ENCODE peak calls at places on chromosomes 12 and 14, in six cellular contexts. One of them, this sample, is unnamed.
A peak's percentile ranks its signal among the peaks of the same experiment; 100 is the strongest.

GRCh38 chr12:118060301-118061010 is 523 bp downstream of the WSB2 start:
- DNase-seq in psoas muscle: peak; percentile 75
- DNase-seq in CD8-positive, alpha-beta T cell: peak; percentile 59
- DNase-seq in astrocyte: no peak
- DNase-seq in HCT116: no peak
- DNase-seq in Caco-2: peak; percentile 42
- DNase-seq in this sample: no peak

GRCh38 chr12:46494424-46494823 is 121.9 kb upstream of the SLC38A2 start:
- DNase-seq in HCT116: no peak
- DNase-seq in astrocyte: peak; percentile 89
- DNase-seq in CD8-positive, alpha-beta T cell: no peak
- DNase-seq in psoas muscle: no peak
- DNase-seq in Caco-2: no peak
- DNase-seq in this sample: peak; percentile 50

GRCh38 chr14:32370720-32371119 is 41.6 kb downstream of the AKAP6 start:
- DNase-seq in Caco-2: no peak
- DNase-seq in psoas muscle: no peak
- DNase-seq in CD8-positive, alpha-beta T cell: no peak
- DNase-seq in astrocyte: peak; percentile 82
- DNase-seq in HCT116: peak; percentile 10
- DNase-seq in this sample: peak; percentile 96

GRCh38 chr12:80001562-80001961 is 66.7 kb upstream of the PPP1R12A start:
- DNase-seq in CD8-positive, alpha-beta T cell: no peak
- DNase-seq in astrocyte: no peak
- DNase-seq in psoas muscle: no peak
- DNase-seq in Caco-2: no peak
- DNase-seq in HCT116: no peak
- DNase-seq in this sample: peak; percentile 45

GRCh38 chr12:44930972-44931600 is 55.0 kb upstream of the NELL2 start:
- DNase-seq in Caco-2: no peak
- DNase-seq in astrocyte: peak; percentile 34
- DNase-seq in CD8-positive, alpha-beta T cell: no peak
- DNase-seq in HCT116: peak; percentile 40
- DNase-seq in psoas muscle: no peak
- DNase-seq in this sample: peak; percentile 68

GRCh38 chr14:105582639-105583038 is 56.3 kb downstream of the TMEM121 start:
- DNase-seq in Caco-2: peak; percentile 31
- DNase-seq in CD8-positive, alpha-beta T cell: no peak
- DNase-seq in astrocyte: no peak
- DNase-seq in HCT116: no peak
- DNase-seq in psoas muscle: peak; percentile 23
- DNase-seq in this sample: peak; percentile 5

GRCh38 chr12:113002155-113002554 is 23.8 kb downstream of the OAS2 start:
- DNase-seq in Caco-2: no peak
- DNase-seq in astrocyte: no peak
- DNase-seq in HCT116: peak; percentile 4
- DNase-seq in CD8-positive, alpha-beta T cell: no peak
- DNase-seq in psoas muscle: no peak
- DNase-seq in this sample: no peak

GRCh38 chr12:97276198-97276580 is 186.4 kb upstream of the RMST start:
- DNase-seq in CD8-positive, alpha-beta T cell: no peak
- DNase-seq in psoas muscle: no peak
- DNase-seq in astrocyte: no peak
- DNase-seq in Caco-2: no peak
- DNase-seq in HCT116: no peak
- DNase-seq in this sample: no peak

GRCh38 chr14:88323086-88323519 is at the start of gene KCNK10:
- DNase-seq in Caco-2: no peak
- DNase-seq in HCT116: no peak
- DNase-seq in psoas muscle: no peak
- DNase-seq in astrocyte: peak; percentile 3
- DNase-seq in CD8-positive, alpha-beta T cell: no peak
- DNase-seq in this sample: no peak

GRCh38 chr12:131131808-131132117 is 178.1 kb downstream of the ADGRD1 start:
- DNase-seq in CD8-positive, alpha-beta T cell: peak; percentile 46
- DNase-seq in psoas muscle: no peak
- DNase-seq in HCT116: no peak
- DNase-seq in Caco-2: no peak
- DNase-seq in astrocyte: no peak
- DNase-seq in this sample: no peak

GRCh38 chr14:100330396-100330931 is 7.3 kb downstream of the SLC25A47 start:
- DNase-seq in Caco-2: no peak
- DNase-seq in psoas muscle: no peak
- DNase-seq in astrocyte: no peak
- DNase-seq in CD8-positive, alpha-beta T cell: no peak
- DNase-seq in HCT116: no peak
- DNase-seq in this sample: no peak

GRCh38 chr12:96810477-96810876 is 96.6 kb upstream of the NEDD1 start:
- DNase-seq in HCT116: no peak
- DNase-seq in astrocyte: peak; percentile 39
- DNase-seq in psoas muscle: no peak
- DNase-seq in CD8-positive, alpha-beta T cell: no peak
- DNase-seq in Caco-2: no peak
- DNase-seq in this sample: peak; percentile 79

GRCh38 chr14:80973918-80974317 is 18.5 kb downstream of the TSHR start:
- DNase-seq in Caco-2: no peak
- DNase-seq in HCT116: no peak
- DNase-seq in psoas muscle: no peak
- DNase-seq in astrocyte: peak; percentile 84
- DNase-seq in CD8-positive, alpha-beta T cell: no peak
- DNase-seq in this sample: no peak

GRCh38 chr12:54059668-54060067 is 6.0 kb downstream of the HOXC4 start:
- DNase-seq in astrocyte: no peak
- DNase-seq in Caco-2: no peak
- DNase-seq in psoas muscle: no peak
- DNase-seq in HCT116: no peak
- DNase-seq in CD8-positive, alpha-beta T cell: no peak
- DNase-seq in this sample: no peak

GRCh38 chr12:47236109-47236714 is 156.5 kb upstream of the AMIGO2 start:
- DNase-seq in HCT116: no peak
- DNase-seq in psoas muscle: no peak
- DNase-seq in astrocyte: peak; percentile 90
- DNase-seq in CD8-positive, alpha-beta T cell: no peak
- DNase-seq in Caco-2: no peak
- DNase-seq in this sample: peak; percentile 90

GRCh38 chr12:63930971-63931370 is 86.5 kb downstream of the SRGAP1 start:
- DNase-seq in CD8-positive, alpha-beta T cell: no peak
- DNase-seq in psoas muscle: no peak
- DNase-seq in astrocyte: peak; percentile 64
- DNase-seq in HCT116: no peak
- DNase-seq in Caco-2: no peak
- DNase-seq in this sample: peak; percentile 73

GRCh38 chr14:37122288-37122687 is 50.1 kb downstream of the SLC25A21 start:
- DNase-seq in Caco-2: no peak
- DNase-seq in psoas muscle: no peak
- DNase-seq in astrocyte: peak; percentile 95
- DNase-seq in HCT116: peak; percentile 12
- DNase-seq in CD8-positive, alpha-beta T cell: no peak
- DNase-seq in this sample: peak; percentile 97

GRCh38 chr12:71282020-71282419 is 124.2 kb upstream of the TSPAN8 start:
- DNase-seq in CD8-positive, alpha-beta T cell: no peak
- DNase-seq in psoas muscle: no peak
- DNase-seq in HCT116: no peak
- DNase-seq in astrocyte: no peak
- DNase-seq in Caco-2: no peak
- DNase-seq in this sample: no peak

GRCh38 chr14:25042362-25043299 is 7.3 kb downstream of the STXBP6 start:
- DNase-seq in psoas muscle: no peak
- DNase-seq in CD8-positive, alpha-beta T cell: no peak
- DNase-seq in Caco-2: peak; percentile 55
- DNase-seq in HCT116: no peak
- DNase-seq in astrocyte: peak; percentile 42
- DNase-seq in this sample: no peak

GRCh38 chr14:35911097-35911496 is 85.0 kb downstream of the BRMS1L start:
- DNase-seq in astrocyte: no peak
- DNase-seq in Caco-2: no peak
- DNase-seq in psoas muscle: no peak
- DNase-seq in HCT116: no peak
- DNase-seq in CD8-positive, alpha-beta T cell: no peak
- DNase-seq in this sample: no peak

GRCh38 chr14:98909251-98909944 is 362.6 kb downstream of the BCL11B start:
- DNase-seq in astrocyte: peak; percentile 72
- DNase-seq in Caco-2: no peak
- DNase-seq in CD8-positive, alpha-beta T cell: no peak
- DNase-seq in psoas muscle: no peak
- DNase-seq in HCT116: peak; percentile 89
- DNase-seq in this sample: peak; percentile 91

GRCh38 chr12:105804591-105805265 is 334.0 kb downstream of the NUAK1 start:
- DNase-seq in psoas muscle: no peak
- DNase-seq in Caco-2: no peak
- DNase-seq in HCT116: no peak
- DNase-seq in CD8-positive, alpha-beta T cell: no peak
- DNase-seq in astrocyte: no peak
- DNase-seq in this sample: no peak
- H3K4me3 ChIP-seq in psoas muscle: no peak overlapping the region
- H3K4me3 ChIP-seq in Caco-2: no peak overlapping the region
- H3K4me3 ChIP-seq in HCT116: no peak overlapping the region
- H3K4me3 ChIP-seq in CD8-positive, alpha-beta T cell: no peak overlapping the region
- H3K4me3 ChIP-seq in astrocyte: no peak overlapping the region
- H3K4me3 ChIP-seq in this sample: no peak overlapping the region

GRCh38 chr14:103071544-103072251 is 12.3 kb upstream of the LBHD2 start:
- DNase-seq in CD8-positive, alpha-beta T cell: no peak
- DNase-seq in psoas muscle: no peak
- DNase-seq in Caco-2: no peak
- DNase-seq in HCT116: no peak
- DNase-seq in astrocyte: no peak
- DNase-seq in this sample: peak; percentile 62

GRCh38 chr14:103073367-103073875 is 10.6 kb upstream of the LBHD2 start:
- DNase-seq in psoas muscle: no peak
- DNase-seq in astrocyte: no peak
- DNase-seq in Caco-2: no peak
- DNase-seq in CD8-positive, alpha-beta T cell: no peak
- DNase-seq in HCT116: no peak
- DNase-seq in this sample: no peak

GRCh38 chr14:103070971-103071542 is 13.0 kb upstream of the LBHD2 start:
- DNase-seq in HCT116: no peak
- DNase-seq in psoas muscle: peak; percentile 39
- DNase-seq in CD8-positive, alpha-beta T cell: no peak
- DNase-seq in astrocyte: no peak
- DNase-seq in Caco-2: no peak
- DNase-seq in this sample: no peak

GRCh38 chr14:103073876-103074698 is 9.9 kb upstream of the LBHD2 start:
- DNase-seq in astrocyte: no peak
- DNase-seq in psoas muscle: no peak
- DNase-seq in CD8-positive, alpha-beta T cell: no peak
- DNase-seq in HCT116: no peak
- DNase-seq in Caco-2: no peak
- DNase-seq in this sample: no peak

DNA sequence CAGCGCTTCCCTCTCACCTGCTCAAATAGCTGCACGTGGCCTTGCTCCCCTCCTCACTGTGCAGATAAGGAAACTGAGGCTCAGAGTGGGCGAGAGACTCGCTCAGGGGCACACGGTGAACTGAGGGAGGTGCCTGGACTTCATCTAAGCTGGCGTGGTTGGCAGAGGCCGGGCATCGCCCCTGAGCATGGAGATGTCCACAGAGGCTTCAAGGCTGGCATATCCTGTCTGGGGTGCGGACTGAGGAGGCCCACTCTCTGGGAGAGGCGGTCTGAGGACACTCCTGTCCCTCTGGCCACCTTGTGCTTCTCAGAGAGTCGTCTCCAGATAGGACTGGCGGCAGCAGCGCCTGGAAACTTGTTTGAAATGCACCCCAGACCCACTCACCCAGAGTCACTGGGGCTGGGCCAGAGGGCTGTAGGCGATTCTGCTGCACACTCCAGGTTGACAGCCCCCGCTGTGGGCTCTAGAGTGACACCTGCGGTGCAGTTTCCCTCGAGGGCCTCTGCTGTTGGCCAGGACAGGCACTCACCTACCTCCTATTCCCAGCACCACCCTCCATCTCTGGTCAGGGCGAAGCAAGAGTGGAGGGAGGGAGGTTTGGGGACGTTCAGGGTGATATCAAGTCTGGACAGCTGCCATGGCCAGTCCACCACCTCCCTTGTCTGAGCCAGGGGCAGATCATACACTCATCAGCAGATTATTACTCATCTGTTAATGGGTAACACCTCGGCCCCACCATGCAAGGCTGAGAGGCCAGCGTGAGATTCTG is 11.2 kb upstream of the LBHD2 start:
- DNase-seq in astrocyte: no peak
- DNase-seq in CD8-positive, alpha-beta T cell: no peak
- DNase-seq in HCT116: no peak
- DNase-seq in psoas muscle: no peak
- DNase-seq in Caco-2: no peak
- DNase-seq in this sample: peak; percentile 67
- H3K27me3 ChIP-seq in astrocyte: no peaks in the 10 kb centered on the region
- H3K27me3 ChIP-seq in CD8-positive, alpha-beta T cell: no peaks in the 10 kb centered on the region
- H3K27me3 ChIP-seq in HCT116: no peaks in the 10 kb centered on the region
- H3K27me3 ChIP-seq in psoas muscle: no peaks in the 10 kb centered on the region
- H3K27me3 ChIP-seq in Caco-2: no peaks in the 10 kb centered on the region
- H3K27me3 ChIP-seq in this sample: no peaks in the 10 kb centered on the region

GRCh38 chr12:5554711-5555110 is 122.8 kb downstream of the NTF3 start:
- DNase-seq in astrocyte: peak; percentile 47
- DNase-seq in CD8-positive, alpha-beta T cell: no peak
- DNase-seq in HCT116: no peak
- DNase-seq in psoas muscle: no peak
- DNase-seq in Caco-2: no peak
- DNase-seq in this sample: no peak

GRCh38 chr12:5557906-5558305 is 126.0 kb downstream of the NTF3 start:
- DNase-seq in psoas muscle: no peak
- DNase-seq in Caco-2: no peak
- DNase-seq in astrocyte: no peak
- DNase-seq in CD8-positive, alpha-beta T cell: no peak
- DNase-seq in HCT116: no peak
- DNase-seq in this sample: no peak

GRCh38 chr12:5556946-5557673 is 125.2 kb downstream of the NTF3 start:
- DNase-seq in CD8-positive, alpha-beta T cell: no peak
- DNase-seq in Caco-2: no peak
- DNase-seq in psoas muscle: no peak
- DNase-seq in astrocyte: no peak
- DNase-seq in HCT116: no peak
- DNase-seq in this sample: no peak

GRCh38 chr12:5560242-5560641 is 128.3 kb downstream of the NTF3 start:
- DNase-seq in astrocyte: no peak
- DNase-seq in CD8-positive, alpha-beta T cell: no peak
- DNase-seq in HCT116: no peak
- DNase-seq in Caco-2: no peak
- DNase-seq in psoas muscle: no peak
- DNase-seq in this sample: no peak

GRCh38 chr12:5556033-5556614 is 124.2 kb downstream of the NTF3 start:
- DNase-seq in CD8-positive, alpha-beta T cell: no peak
- DNase-seq in psoas muscle: no peak
- DNase-seq in astrocyte: no peak
- DNase-seq in Caco-2: no peak
- DNase-seq in HCT116: peak; percentile 6
- DNase-seq in this sample: peak; percentile 33
- TF ChIP-seq CTCF in CD8-positive, alpha-beta T cell: peak; percentile 15
- TF ChIP-seq CTCF in psoas muscle: peak; percentile 7
- TF ChIP-seq CTCF in astrocyte: no peak
- TF ChIP-seq CTCF in Caco-2: peak; percentile 82
- TF ChIP-seq CTCF in HCT116: peak; percentile 85
- TF ChIP-seq CTCF in this sample: no peak

DNA sequence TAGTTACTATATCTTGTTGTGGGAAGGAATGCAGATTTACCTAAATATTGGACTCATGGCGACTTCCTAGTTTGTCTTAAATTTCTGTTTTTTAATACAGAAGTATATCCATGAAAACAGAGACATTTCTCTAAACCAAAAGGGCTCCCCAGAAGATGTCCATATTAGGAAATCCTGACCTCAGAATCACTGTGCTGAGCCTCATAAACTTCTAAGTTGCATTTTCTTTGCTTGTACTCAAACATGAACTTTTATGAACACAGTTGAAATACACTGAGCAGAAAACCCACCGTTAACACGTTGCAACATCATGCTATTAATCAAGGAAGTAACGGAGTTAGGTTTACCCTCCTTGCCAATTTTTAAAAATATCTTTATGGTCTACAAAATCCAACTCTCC is 42.9 kb upstream of the NR2C1 start:
- DNase-seq in psoas muscle: no peak
- DNase-seq in CD8-positive, alpha-beta T cell: no peak
- DNase-seq in Caco-2: no peak
- DNase-seq in astrocyte: no peak
- DNase-seq in HCT116: no peak
- DNase-seq in this sample: peak; percentile 23
- H3K4me3 ChIP-seq in psoas muscle: no peak overlapping the region
- H3K4me3 ChIP-seq in CD8-positive, alpha-beta T cell: no peak overlapping the region
- H3K4me3 ChIP-seq in Caco-2: no peak overlapping the region
- H3K4me3 ChIP-seq in astrocyte: no peak overlapping the region
- H3K4me3 ChIP-seq in HCT116: no peak overlapping the region
- H3K4me3 ChIP-seq in this sample: no peak overlapping the region